ENCODE peak calls at places on chromosome 4, in six cellular contexts. U is activated CD4-positive, CD25-positive, alpha-beta regulatory T cell; X is GF-D8; O is GM12891; Y is activated CD4-positive, alpha-beta T cell treated with anti-CD3 and anti-CD28 coated beads, Interleukin-2, amount 50 U/mL, for 1 hour; G is mammary epithelial cell. F is an unnamed sample.

GRCh38 chr4:186553717-186554116 is 1.6 kb downstream of the MTNR1A start:
- DNase-seq in U (no peak), X (no peak), O (no peak), Y (no peak), G (no peak), F (no peak)

GRCh38 chr4:115090483-115091075 is 22.8 kb downstream of the NDST4 start:
- DNase-seq in U (no peak), X (no peak), O (no peak), Y (no peak), G (peak), F (peak)

GRCh38 chr4:187586892-187587291 is 408.7 kb upstream of the ZFP42 start:
- DNase-seq in U (no peak), X (no peak), O (no peak), Y (no peak), G (no peak), F (no peak)

GRCh38 chr4:66266035-66266434 is 595.7 kb upstream of the EPHA5 start:
- DNase-seq in U (no peak), X (no peak), O (no peak), Y (no peak), G (no peak), F (no peak)

GRCh38 chr4:154743683-154744340 is at the start of gene LRAT:
- DNase-seq in U (no peak), X (no peak), O (peak), Y (peak), G (peak), F (no peak)

GRCh38 chr4:156803056-156803455 is 168.5 kb downstream of the PDGFC start:
- DNase-seq in U (no peak), X (no peak), O (no peak), Y (no peak), G (peak), F (no peak)

GRCh38 chr4:13903061-13903460 is 275.5 kb upstream of the BOD1L1 start:
- DNase-seq in U (no peak), X (no peak), O (no peak), Y (no peak), G (no peak), F (no peak)

GRCh38 chr4:169252339-169253086 is 18.2 kb downstream of the SH3RF1 start:
- DNase-seq in U (no peak), X (no peak), O (no peak), Y (no peak), G (no peak), F (peak)

GRCh38 chr4:120939693-120940092 is 17.2 kb upstream of the PRDM5 start:
- DNase-seq in U (no peak), X (no peak), O (no peak), Y (no peak), G (no peak), F (no peak)

F was measured in OCI-M1.